ENCODE peak calls at places on chromosomes 4 and X, in six cellular contexts. S is WERI-Rb-1; H is upper lobe of right lung; B is activated CD8-positive, alpha-beta memory T cell treated with anti-CD3 and anti-CD28 coated beads, Interleukin-2, amount 10 ng/mL, durations not matched to agents 7 days and 5 days; X is activated CD4-positive, alpha-beta T cell treated with anti-CD3 and anti-CD28 coated beads, Interleukin-2, amount 50 U/mL, for 48 hours; K is fibroblast of lung. I is an unnamed sample.

GRCh38 chrX:55326985-55327384 is 62.3 kb upstream of the PAGE3 start:
- DNase-seq in S (no peak), H (no peak), B (no peak), X (no peak), K (no peak), I (no peak)

GRCh38 chrX:53681661-53682060 is 4.9 kb downstream of the HUWE1 start:
- DNase-seq in S (no peak), H (no peak), B (no peak), X (no peak), K (peak; percentile 4), I (no peak)

GRCh38 chrX:107102980-107103379 is 15.6 kb downstream of the RBM41 start:
- DNase-seq in S (no peak), H (no peak), B (no peak), X (no peak), K (peak; percentile 6), I (no peak)

GRCh38 chrX:110318664-110318968 is 731 bp upstream of the AMMECR1 start:
- DNase-seq in S (no peak), H (no peak), B (no peak), X (no peak), K (no peak), I (no peak)

GRCh38 chr4:142959156-142959555 is 113.1 kb upstream of the INPP4B start:
- DNase-seq in S (no peak), H (no peak), B (no peak), X (no peak), K (peak; percentile 8), I (no peak)

GRCh38 chrX:96615448-96615847 is 69.2 kb upstream of the DIAPH2 start:
- DNase-seq in S (no peak), H (no peak), B (no peak), X (no peak), K (peak; percentile 21), I (no peak)

GRCh38 chr4:38456096-38456495 is 207.9 kb upstream of the KLF3 start:
- DNase-seq in S (no peak), H (no peak), B (no peak), X (no peak), K (no peak), I (no peak)

GRCh38 chr4:8690811-8691775 is 98.5 kb downstream of the CPZ start:
- DNase-seq in S (no peak), H (peak; percentile 32), B (no peak), X (no peak), K (no peak), I (no peak)

GRCh38 chr4:38306482-38307071 is 346.4 kb downstream of the PTTG2 start:
- DNase-seq in S (no peak), H (no peak), B (peak; percentile 67), X (no peak), K (no peak), I (no peak)

GRCh38 chrX:143121471-143121870 is 95.7 kb downstream of the SPANXN4 start:
- DNase-seq in S (no peak), H (no peak), B (no peak), X (no peak), K (no peak), I (no peak)

GRCh38 chrX:1239681-1240142 is 27.3 kb upstream of the CRLF2 start:
- DNase-seq in S (no peak), H (peak; percentile 92), B (no peak), X (peak; percentile 45), K (no peak), I (no peak)

GRCh38 chr4:145912391-145912790 is 26.2 kb downstream of the ZNF827 start:
- DNase-seq in S (no peak), H (no peak), B (no peak), X (no peak), K (no peak), I (no peak)

GRCh38 chrX:132956421-132957210 is 1.8 kb downstream of the HS6ST2 start:
- DNase-seq in S (no peak), H (peak; percentile 56), B (no peak), X (peak; percentile 2), K (no peak), I (no peak)

I was measured in HuH-7.